ENCODE peak calls at places on chromosomes 16 and 17, in seven cellular contexts. One of them, this sample, is unnamed. For H3K4me1, the result is how much of the 10 kb centered on the place peaks cover.

GRCh38 chr16:74575175-74575804 is 31.6 kb downstream of the GLG1 start:
- DNase-seq in GM12878: no peak
- DNase-seq in uterus: no peak
- DNase-seq in A549: no peak
- DNase-seq in Peyer's patch: no peak
- DNase-seq in tibial nerve: no peak
- DNase-seq in HCT116: no peak
- DNase-seq in this sample: no peak

GRCh38 chr17:57672205-57672632 is 72.9 kb downstream of the CCDC182 start:
- DNase-seq in GM12878: no peak
- DNase-seq in uterus: no peak
- DNase-seq in A549: no peak
- DNase-seq in Peyer's patch: no peak
- DNase-seq in tibial nerve: no peak
- DNase-seq in HCT116: no peak
- DNase-seq in this sample: peak

GRCh38 chr17:47305302-47305923 is 18.3 kb upstream of the EFCAB13 start:
- DNase-seq in GM12878: no peak
- DNase-seq in uterus: no peak
- DNase-seq in A549: peak
- DNase-seq in Peyer's patch: no peak
- DNase-seq in tibial nerve: no peak
- DNase-seq in HCT116: no peak
- DNase-seq in this sample: no peak

GRCh38 chr16:52386694-52387093 is 160.2 kb downstream of the TOX3 start:
- DNase-seq in GM12878: no peak
- DNase-seq in uterus: no peak
- DNase-seq in A549: no peak
- DNase-seq in Peyer's patch: no peak
- DNase-seq in tibial nerve: no peak
- DNase-seq in HCT116: no peak
- DNase-seq in this sample: no peak

GRCh38 chr17:7354262-7354781 is 634 bp upstream of the TMEM95 start:
- DNase-seq in GM12878: no peak
- DNase-seq in uterus: no peak
- DNase-seq in A549: no peak
- DNase-seq in Peyer's patch: no peak
- DNase-seq in tibial nerve: no peak
- DNase-seq in HCT116: no peak
- DNase-seq in this sample: no peak

GRCh38 chr16:67128887-67129286 is 19.1 kb downstream of the PHAF1 start:
- DNase-seq in GM12878: no peak
- DNase-seq in uterus: no peak
- DNase-seq in A549: no peak
- DNase-seq in Peyer's patch: no peak
- DNase-seq in tibial nerve: no peak
- DNase-seq in HCT116: no peak
- DNase-seq in this sample: no peak

GRCh38 chr17:77915594-77916021 is 42.9 kb upstream of the TNRC6C start:
- DNase-seq in GM12878: no peak
- DNase-seq in uterus: no peak
- DNase-seq in A549: no peak
- DNase-seq in Peyer's patch: no peak
- DNase-seq in tibial nerve: no peak
- DNase-seq in HCT116: no peak
- DNase-seq in this sample: no peak

GRCh38 chr16:87177627-87178026 is 139.6 kb downstream of the C16orf95 start:
- DNase-seq in GM12878: no peak
- DNase-seq in uterus: no peak
- DNase-seq in A549: no peak
- DNase-seq in Peyer's patch: no peak
- DNase-seq in tibial nerve: no peak
- DNase-seq in HCT116: no peak
- DNase-seq in this sample: no peak

GRCh38 chr17:74356640-74357465 is 4.8 kb downstream of the BTBD17 start:
- DNase-seq in GM12878: no peak
- DNase-seq in uterus: no peak
- DNase-seq in A549: no peak
- DNase-seq in Peyer's patch: no peak
- DNase-seq in tibial nerve: no peak
- DNase-seq in HCT116: no peak
- DNase-seq in this sample: no peak

GRCh38 chr17:2262146-2262587 is 41.4 kb downstream of the SMG6 start:
- DNase-seq in GM12878: no peak
- DNase-seq in uterus: no peak
- DNase-seq in A549: no peak
- DNase-seq in Peyer's patch: no peak
- DNase-seq in tibial nerve: no peak
- DNase-seq in HCT116: no peak
- DNase-seq in this sample: no peak

GRCh38 chr17:49976163-49976827 is 7.3 kb downstream of the DLX4 start:
- DNase-seq in GM12878: no peak
- DNase-seq in uterus: no peak
- DNase-seq in A549: no peak
- DNase-seq in Peyer's patch: no peak
- DNase-seq in tibial nerve: no peak
- DNase-seq in HCT116: no peak
- DNase-seq in this sample: no peak

GRCh38 chr17:83177611-83178532 is 98.5 kb downstream of the METRNL start:
- DNase-seq in GM12878: no peak
- DNase-seq in uterus: peak
- DNase-seq in A549: no peak
- DNase-seq in Peyer's patch: peak
- DNase-seq in tibial nerve: peak
- DNase-seq in HCT116: no peak
- DNase-seq in this sample: peak

GRCh38 chr17:28467456-28468025 is 5.9 kb upstream of the SLC13A2 start:
- DNase-seq in GM12878: no peak
- DNase-seq in uterus: no peak
- DNase-seq in A549: no peak
- DNase-seq in Peyer's patch: no peak
- DNase-seq in tibial nerve: no peak
- DNase-seq in HCT116: no peak
- DNase-seq in this sample: no peak

GRCh38 chr17:73371285-73371684 is 59.5 kb upstream of the CDC42EP4 start:
- DNase-seq in GM12878: no peak
- DNase-seq in uterus: no peak
- DNase-seq in A549: peak
- DNase-seq in Peyer's patch: no peak
- DNase-seq in tibial nerve: no peak
- DNase-seq in HCT116: no peak
- DNase-seq in this sample: no peak

GRCh38 chr16:1102921-1103648 is 7.0 kb upstream of the C1QTNF8 start:
- DNase-seq in GM12878: no peak
- DNase-seq in uterus: no peak
- DNase-seq in A549: peak
- DNase-seq in Peyer's patch: peak
- DNase-seq in tibial nerve: no peak
- DNase-seq in HCT116: no peak
- DNase-seq in this sample: no peak

GRCh38 chr17:79658811-79659207 is 48.0 kb upstream of the RBFOX3 start:
- DNase-seq in GM12878: no peak
- DNase-seq in uterus: peak
- DNase-seq in A549: peak
- DNase-seq in Peyer's patch: no peak
- DNase-seq in tibial nerve: no peak
- DNase-seq in HCT116: peak
- DNase-seq in this sample: peak

GRCh38 chr16:81136331-81137011 is 40.3 kb upstream of the GCSH start:
- DNase-seq in GM12878: no peak
- DNase-seq in uterus: no peak
- DNase-seq in A549: no peak
- DNase-seq in Peyer's patch: no peak
- DNase-seq in tibial nerve: no peak
- DNase-seq in HCT116: no peak
- DNase-seq in this sample: no peak

GRCh38 chr16:81140930-81141780 is 45.0 kb upstream of the GCSH start:
- DNase-seq in GM12878: no peak
- DNase-seq in uterus: no peak
- DNase-seq in A549: no peak
- DNase-seq in Peyer's patch: no peak
- DNase-seq in tibial nerve: no peak
- DNase-seq in HCT116: peak
- DNase-seq in this sample: no peak

GRCh38 chr16:81137012-81137335 is 40.8 kb upstream of the GCSH start:
- DNase-seq in GM12878: no peak
- DNase-seq in uterus: no peak
- DNase-seq in A549: no peak
- DNase-seq in Peyer's patch: no peak
- DNase-seq in tibial nerve: peak
- DNase-seq in HCT116: no peak
- DNase-seq in this sample: no peak

GRCh38 chr16:81142864-81143263 is 46.7 kb upstream of the GCSH start:
- DNase-seq in GM12878: no peak
- DNase-seq in uterus: no peak
- DNase-seq in A549: no peak
- DNase-seq in Peyer's patch: no peak
- DNase-seq in tibial nerve: no peak
- DNase-seq in HCT116: no peak
- DNase-seq in this sample: no peak

DNA sequence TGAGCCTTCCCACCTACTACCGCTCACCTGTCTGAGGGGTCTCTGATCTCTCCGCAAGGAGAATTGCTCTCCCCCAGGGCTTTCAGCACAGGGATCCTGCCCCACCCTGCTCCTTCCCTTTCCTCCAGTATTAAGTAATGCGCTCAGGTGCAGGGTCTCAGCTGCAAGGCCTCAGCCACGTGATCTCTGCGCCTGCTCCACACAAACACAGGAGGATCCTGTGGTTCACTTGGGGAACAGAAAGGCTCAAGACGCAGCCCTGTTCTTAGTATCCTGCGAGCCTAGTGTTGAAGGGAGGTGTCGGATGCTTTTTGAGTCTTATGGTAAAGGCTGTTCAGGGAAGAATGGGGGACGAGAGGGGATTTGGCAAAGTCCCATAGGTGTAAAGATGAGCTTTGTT is 41.6 kb upstream of the GCSH start:
- DNase-seq in GM12878: no peak
- DNase-seq in uterus: no peak
- DNase-seq in A549: no peak
- DNase-seq in Peyer's patch: no peak
- DNase-seq in tibial nerve: no peak
- DNase-seq in HCT116: no peak
- DNase-seq in this sample: no peak
- H3K4me1 ChIP-seq in GM12878: under half
- H3K4me1 ChIP-seq in uterus: under half
- H3K4me1 ChIP-seq in A549: under half
- H3K4me1 ChIP-seq in Peyer's patch: under half
- H3K4me1 ChIP-seq in tibial nerve: under half
- H3K4me1 ChIP-seq in HCT116: under half
- H3K4me1 ChIP-seq in this sample: under half

GRCh38 chr17:42026821-42027539 is 7.1 kb downstream of the NKIRAS2 start:
- DNase-seq in GM12878: no peak
- DNase-seq in uterus: no peak
- DNase-seq in A549: no peak
- DNase-seq in Peyer's patch: no peak
- DNase-seq in tibial nerve: no peak
- DNase-seq in HCT116: no peak
- DNase-seq in this sample: no peak

GRCh38 chr17:42028791-42029127 is 8.9 kb downstream of the NKIRAS2 start:
- DNase-seq in GM12878: no peak
- DNase-seq in uterus: no peak
- DNase-seq in A549: no peak
- DNase-seq in Peyer's patch: no peak
- DNase-seq in tibial nerve: no peak
- DNase-seq in HCT116: no peak
- DNase-seq in this sample: no peak

GRCh38 chr17:42025191-42025579 is 5.3 kb downstream of the NKIRAS2 start:
- DNase-seq in GM12878: no peak
- DNase-seq in uterus: no peak
- DNase-seq in A549: no peak
- DNase-seq in Peyer's patch: no peak
- DNase-seq in tibial nerve: no peak
- DNase-seq in HCT116: no peak
- DNase-seq in this sample: no peak

GRCh38 chr17:42027540-42027889 is 7.6 kb downstream of the NKIRAS2 start:
- DNase-seq in GM12878: no peak
- DNase-seq in uterus: no peak
- DNase-seq in A549: no peak
- DNase-seq in Peyer's patch: no peak
- DNase-seq in tibial nerve: no peak
- DNase-seq in HCT116: no peak
- DNase-seq in this sample: no peak

GRCh38 chr17:42027961-42028790 is 8.3 kb downstream of the NKIRAS2 start:
- DNase-seq in GM12878: no peak
- DNase-seq in uterus: no peak
- DNase-seq in A549: peak
- DNase-seq in Peyer's patch: no peak
- DNase-seq in tibial nerve: no peak
- DNase-seq in HCT116: peak
- DNase-seq in this sample: no peak
- TF ChIP-seq CTCF in GM12878: no peak
- TF ChIP-seq CTCF in uterus: no peak
- TF ChIP-seq CTCF in A549: peak
- TF ChIP-seq CTCF in Peyer's patch: peak
- TF ChIP-seq CTCF in tibial nerve: no peak
- TF ChIP-seq CTCF in HCT116: peak
- TF ChIP-seq CTCF in this sample: no peak

GRCh38 chr17:55895112-55895759 is 144.4 kb downstream of the PCTP start:
- DNase-seq in GM12878: no peak
- DNase-seq in uterus: no peak
- DNase-seq in A549: no peak
- DNase-seq in Peyer's patch: no peak
- DNase-seq in tibial nerve: no peak
- DNase-seq in HCT116: no peak
- DNase-seq in this sample: no peak

GRCh38 chr17:55903028-55903690 is 152.3 kb downstream of the PCTP start:
- DNase-seq in GM12878: no peak
- DNase-seq in uterus: no peak
- DNase-seq in A549: no peak
- DNase-seq in Peyer's patch: no peak
- DNase-seq in tibial nerve: no peak
- DNase-seq in HCT116: no peak
- DNase-seq in this sample: no peak

GRCh38 chr17:55898195-55898594 is 147.3 kb downstream of the PCTP start:
- DNase-seq in GM12878: no peak
- DNase-seq in uterus: no peak
- DNase-seq in A549: no peak
- DNase-seq in Peyer's patch: no peak
- DNase-seq in tibial nerve: no peak
- DNase-seq in HCT116: no peak
- DNase-seq in this sample: no peak

DNA sequence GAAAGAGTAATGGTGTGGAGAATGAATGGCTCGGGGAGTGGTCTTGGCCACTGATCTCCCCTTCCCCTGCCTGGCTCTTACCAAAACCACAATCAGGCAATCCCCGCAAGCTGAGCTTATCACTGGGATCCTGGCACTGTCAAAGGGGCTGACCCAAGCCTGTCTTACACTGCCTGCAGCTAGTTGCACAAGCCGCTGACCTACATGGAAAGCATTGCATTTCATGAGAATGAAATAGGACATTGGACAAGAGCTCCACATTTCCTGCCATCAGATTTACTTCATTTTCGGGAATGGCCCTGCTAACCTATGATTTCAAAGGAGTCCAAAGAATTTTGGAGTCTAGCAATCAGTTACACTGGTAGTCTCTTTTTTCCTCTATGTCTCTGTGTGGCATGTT is 146.4 kb downstream of the PCTP start:
- DNase-seq in GM12878: no peak
- DNase-seq in uterus: no peak
- DNase-seq in A549: no peak
- DNase-seq in Peyer's patch: no peak
- DNase-seq in tibial nerve: no peak
- DNase-seq in HCT116: no peak
- DNase-seq in this sample: peak
- TF ChIP-seq POLR2A in GM12878: no peak
- TF ChIP-seq POLR2A in uterus: no peak
- TF ChIP-seq POLR2A in A549: no peak
- TF ChIP-seq POLR2A in Peyer's patch: no peak
- TF ChIP-seq POLR2A in tibial nerve: no peak
- TF ChIP-seq POLR2A in HCT116: no peak
- TF ChIP-seq POLR2A in this sample: no peak

GRCh38 chr16:85486256-85486915 is 126.7 kb upstream of the GSE1 start:
- DNase-seq in GM12878: no peak
- DNase-seq in uterus: no peak
- DNase-seq in A549: no peak
- DNase-seq in Peyer's patch: no peak
- DNase-seq in tibial nerve: no peak
- DNase-seq in HCT116: no peak
- DNase-seq in this sample: no peak
- H3K4me1 ChIP-seq in GM12878: under half
- H3K4me1 ChIP-seq in uterus: under half
- H3K4me1 ChIP-seq in A549: under half
- H3K4me1 ChIP-seq in Peyer's patch: under half
- H3K4me1 ChIP-seq in tibial nerve: under half
- H3K4me1 ChIP-seq in HCT116: under half
- H3K4me1 ChIP-seq in this sample: under half

This sample was measured in vagina.